ENCODE peak calls at places on chromosome 4, in eight cellular contexts. G is lower lobe of right lung; B is A549; D is upper lobe of right lung; R is ovary; K is CD4-positive, alpha-beta memory T cell; Y is pancreas; V is SJSA1. S is an unnamed sample.

GRCh38 chr4:41661447-41662076 is 87.0 kb downstream of the PHOX2B start:
- DNase-seq in G (peak; percentile 57), B (peak; percentile 35), D (peak; percentile 69), R (peak; percentile 50), K (no peak), Y (no peak), V (peak; percentile 44), S (peak; percentile 42)

GRCh38 chr4:52051615-52052474 is 741 bp downstream of the SPATA18 start:
- DNase-seq in G (peak; percentile 84), B (peak; percentile 62), D (peak; percentile 89), R (peak; percentile 52), K (no peak), Y (peak; percentile 72), V (peak; percentile 63), S (peak; percentile 47)

GRCh38 chr4:151629097-151629783 is 131.6 kb downstream of the GATB start:
- DNase-seq in G (no peak), B (no peak), D (no peak), R (no peak), K (no peak), Y (no peak), V (no peak), S (no peak)

GRCh38 chr4:72418458-72418857 is 150.6 kb downstream of the ADAMTS3 start:
- DNase-seq in G (no peak), B (no peak), D (no peak), R (peak; percentile 55), K (no peak), Y (no peak), V (no peak), S (peak; percentile 50)

GRCh38 chr4:75514949-75515612 is 808 bp downstream of the THAP6 start:
- DNase-seq in G (no peak), B (no peak), D (no peak), R (no peak), K (peak; percentile 59), Y (no peak), V (no peak), S (no peak)

GRCh38 chr4:5963611-5964010 is 54.6 kb downstream of the C4orf50 start:
- DNase-seq in G (no peak), B (no peak), D (peak; percentile 15), R (no peak), K (no peak), Y (no peak), V (no peak), S (no peak)

GRCh38 chr4:43380093-43380492 is 487.6 kb downstream of the GRXCR1 start:
- DNase-seq in G (no peak), B (no peak), D (no peak), R (no peak), K (no peak), Y (no peak), V (no peak), S (no peak)

GRCh38 chr4:139188648-139189416 is 11.8 kb upstream of the ELF2 start:
- DNase-seq in G (no peak), B (no peak), D (no peak), R (no peak), K (no peak), Y (no peak), V (no peak), S (no peak)

GRCh38 chr4:4519296-4519898 is 22.5 kb downstream of the STX18 start:
- DNase-seq in G (no peak), B (peak; percentile 10), D (no peak), R (no peak), K (no peak), Y (no peak), V (no peak), S (no peak)

GRCh38 chr4:68599150-68599549 is 23.0 kb upstream of the UGT2B17 start:
- DNase-seq in G (no peak), B (no peak), D (no peak), R (no peak), K (no peak), Y (no peak), V (no peak), S (no peak)

GRCh38 chr4:110046588-110047049 is 133.9 kb downstream of the EGF start:
- DNase-seq in G (no peak), B (no peak), D (no peak), R (no peak), K (no peak), Y (no peak), V (no peak), S (no peak)

GRCh38 chr4:87060957-87061356 is 126.1 kb downstream of the AFF1 start:
- DNase-seq in G (no peak), B (no peak), D (no peak), R (no peak), K (no peak), Y (no peak), V (peak; percentile 77), S (no peak)

GRCh38 chr4:153676491-153676890 is 7.6 kb upstream of the TLR2 start:
- DNase-seq in G (no peak), B (no peak), D (no peak), R (no peak), K (no peak), Y (no peak), V (no peak), S (no peak)

GRCh38 chr4:109434007-109434792 is 585 bp downstream of the SEC24B start:
- DNase-seq in G (peak; percentile 68), B (no peak), D (peak; percentile 78), R (peak; percentile 60), K (peak; percentile 40), Y (peak; percentile 80), V (peak; percentile 40), S (peak; percentile 41)

GRCh38 chr4:13905543-13905942 is 278.0 kb upstream of the BOD1L1 start:
- DNase-seq in G (no peak), B (no peak), D (no peak), R (no peak), K (no peak), Y (no peak), V (no peak), S (no peak)

DNA sequence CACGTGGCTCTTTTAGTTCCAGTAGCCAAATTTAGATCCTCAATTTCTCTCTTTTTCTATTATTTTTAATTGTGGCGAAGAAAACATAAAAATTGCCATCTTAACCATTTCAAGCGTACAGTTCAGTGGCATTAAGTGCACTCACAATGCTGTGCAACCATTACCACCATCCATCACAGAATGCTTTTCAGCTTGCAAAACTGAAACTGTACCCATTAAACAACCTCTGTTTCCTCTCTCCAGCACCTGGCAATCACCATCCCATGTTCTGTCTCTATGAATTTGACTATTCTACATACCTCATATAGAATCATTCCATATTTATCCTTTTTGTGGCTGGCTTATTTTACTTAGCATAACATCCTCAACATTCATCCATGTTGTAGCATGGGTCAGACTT is 74.9 kb downstream of the METTL14 start:
- DNase-seq in G (no peak), B (no peak), D (no peak), R (no peak), K (no peak), Y (no peak), V (no peak), S (no peak)
- H3K27ac ChIP-seq in G (no peak overlapping the region), B (no peak overlapping the region), D (no peak overlapping the region), R (peak overlapping the region; percentile 67), K (no peak overlapping the region), Y (no peak overlapping the region), V (no peak overlapping the region), S (peak overlapping the region; percentile 97)

GRCh38 chr4:73589261-73589847 is 30.9 kb downstream of the RASSF6 start:
- DNase-seq in G (no peak), B (no peak), D (no peak), R (no peak), K (no peak), Y (no peak), V (no peak), S (no peak)
- H3K4me1 ChIP-seq in G (peaks cover 4% of the 10 kb centered on the region), B (peaks cover 31% of the 10 kb centered on the region), D (no peaks in the 10 kb centered on the region), R (peaks cover 3% of the 10 kb centered on the region), K (no peaks in the 10 kb centered on the region), Y (peaks cover 43% of the 10 kb centered on the region), V (no peaks in the 10 kb centered on the region), S (no peaks in the 10 kb centered on the region)

DNA sequence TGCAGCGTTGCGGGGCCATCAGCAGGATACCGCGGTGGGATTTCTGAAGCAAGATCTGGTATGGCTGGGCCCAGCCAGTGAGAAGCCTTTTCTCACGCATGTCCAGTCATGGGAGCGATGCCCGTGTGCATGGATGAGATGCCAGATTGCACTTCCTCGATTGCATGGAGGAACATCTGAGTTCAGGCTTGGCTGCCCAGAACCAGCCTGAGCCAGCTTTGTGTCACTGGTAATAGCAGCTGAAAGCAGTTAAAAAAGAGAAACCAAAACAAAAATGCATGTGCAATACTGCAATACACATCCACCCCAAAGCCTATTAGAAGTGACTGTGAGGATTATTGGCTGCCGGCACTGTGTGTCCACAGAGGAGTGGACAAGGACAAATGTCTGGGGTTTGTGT is 59.3 kb downstream of the PSAPL1 start:
- DNase-seq in G (peak; percentile 39), B (no peak), D (no peak), R (no peak), K (no peak), Y (no peak), V (no peak), S (peak; percentile 26)
- H3K27ac ChIP-seq in G (no peak overlapping the region), B (no peak overlapping the region), D (no peak overlapping the region), R (no peak overlapping the region), K (no peak overlapping the region), Y (no peak overlapping the region), V (no peak overlapping the region), S (no peak overlapping the region)

DNA sequence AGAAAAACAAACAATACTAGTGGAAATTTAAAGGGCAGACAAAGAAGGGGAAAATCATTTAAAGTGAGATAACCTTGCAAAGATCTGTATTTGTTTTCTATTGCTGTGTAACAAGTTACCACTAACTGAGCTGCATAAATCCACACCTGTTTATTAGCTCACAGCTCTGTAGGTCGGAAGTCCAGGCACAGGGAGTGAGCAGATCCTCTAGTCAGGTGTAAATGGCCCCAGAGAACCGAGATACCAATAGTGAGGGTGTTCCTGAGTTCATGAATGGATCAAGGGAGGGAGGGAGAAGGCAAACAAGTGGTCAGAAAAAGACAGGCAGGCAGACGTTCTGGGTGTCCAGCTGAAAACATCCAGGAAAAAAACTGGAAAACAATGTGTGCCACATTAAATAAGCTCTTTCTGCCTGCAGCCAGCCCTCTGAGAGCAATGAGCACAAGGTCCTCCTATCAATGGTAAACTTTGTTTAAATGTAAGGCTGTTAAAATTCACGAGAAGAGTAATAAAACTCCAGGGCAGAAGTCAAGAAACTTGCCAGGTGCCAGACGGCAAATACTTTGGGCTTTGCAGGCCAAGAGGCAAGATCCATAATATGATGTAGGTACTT is 25.0 kb downstream of the ADGRA3 start:
- DNase-seq in G (no peak), B (no peak), D (no peak), R (no peak), K (no peak), Y (no peak), V (no peak), S (no peak)
- H3K4me1 ChIP-seq in G (no peaks in the 10 kb centered on the region), B (peaks cover 6% of the 10 kb centered on the region), D (no peaks in the 10 kb centered on the region), R (peaks cover 2% of the 10 kb centered on the region), K (no peaks in the 10 kb centered on the region), Y (peaks cover 23% of the 10 kb centered on the region), V (no peaks in the 10 kb centered on the region), S (no peaks in the 10 kb centered on the region)

GRCh38 chr4:2402453-2402852 is 16.0 kb downstream of the ZFYVE28 start:
- DNase-seq in G (no peak), B (no peak), D (no peak), R (no peak), K (no peak), Y (no peak), V (no peak), S (no peak)
- H3K27ac ChIP-seq in G (no peak overlapping the region), B (no peak overlapping the region), D (no peak overlapping the region), R (no peak overlapping the region), K (no peak overlapping the region), Y (no peak overlapping the region), V (no peak overlapping the region), S (no peak overlapping the region)

DNA sequence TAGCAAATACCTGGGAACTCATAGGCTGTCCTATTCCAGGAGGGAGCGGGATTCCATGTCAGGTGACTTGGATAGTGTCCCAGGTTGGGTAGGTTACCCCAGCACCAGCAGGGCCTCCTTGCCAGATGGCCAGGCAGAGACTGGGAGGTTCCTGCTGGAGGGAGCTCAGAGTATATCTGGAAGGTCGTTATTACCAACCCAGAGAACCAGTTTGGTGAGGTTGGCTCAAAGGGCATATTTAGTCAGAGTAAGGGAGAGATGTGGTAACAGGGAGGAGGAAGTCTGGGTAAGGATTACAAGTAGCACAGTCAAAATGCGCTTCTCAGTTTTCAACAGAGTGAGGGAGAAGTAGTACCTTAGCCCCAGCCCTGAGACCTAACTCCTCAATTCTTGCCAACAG is 53.3 kb upstream of the LNX1 start:
- DNase-seq in G (peak; percentile 66), B (no peak), D (peak; percentile 72), R (no peak), K (no peak), Y (peak; percentile 91), V (no peak), S (no peak)
- H3K4me1 ChIP-seq in G (peaks cover 32% of the 10 kb centered on the region), B (no peaks in the 10 kb centered on the region), D (peaks cover 15% of the 10 kb centered on the region), R (no peaks in the 10 kb centered on the region), K (no peaks in the 10 kb centered on the region), Y (peaks cover 36% of the 10 kb centered on the region), V (peaks cover 7% of the 10 kb centered on the region), S (no peaks in the 10 kb centered on the region)